ENCODE peak calls at places on chromosomes 6 and 20, in four cellular contexts. M is fibroblast of pulmonary artery, Z is BJ, C is body of pancreas. A is an unnamed sample.

GRCh38 chr20:45012682-45013302 is 46.5 kb downstream of the STK4 start:
- DNase-seq in M (peak; percentile 67), Z (no peak), C (no peak), A (peak; percentile 57)

GRCh38 chr6:25485820-25486559 is 166.0 kb upstream of the SCGN start:
- DNase-seq in M (peak; percentile 26), Z (no peak), C (peak; percentile 19), A (no peak)

GRCh38 chr20:41258489-41258888 is 59.0 kb downstream of the ZHX3 start:
- DNase-seq in M (no peak), Z (no peak), C (no peak), A (no peak)

GRCh38 chr6:142913511-142914047 is 31.4 kb downstream of the HIVEP2 start:
- DNase-seq in M (no peak), Z (no peak), C (peak; percentile 43), A (no peak)

GRCh38 chr6:138593100-138593877 is 94.0 kb upstream of the NHSL1 start:
- DNase-seq in M (peak; percentile 99), Z (peak; percentile 93), C (peak; percentile 68), A (peak; percentile 98)

GRCh38 chr20:346033-346639 is 775 bp upstream of the NRSN2 start:
- DNase-seq in M (no peak), Z (no peak), C (no peak), A (no peak)

GRCh38 chr20:8464368-8464767 is 332.3 kb downstream of the PLCB1 start:
- DNase-seq in M (no peak), Z (no peak), C (no peak), A (peak; percentile 45)

GRCh38 chr20:19662638-19662995 is 95.4 kb upstream of the RIN2 start:
- DNase-seq in M (no peak), Z (no peak), C (no peak), A (no peak)

GRCh38 chr20:8331740-8332412 is 199.8 kb downstream of the PLCB1 start:
- DNase-seq in M (peak; percentile 81), Z (peak; percentile 8), C (peak; percentile 49), A (peak; percentile 80)

GRCh38 chr20:46176744-46177378 is 58.7 kb downstream of the CD40 start:
- DNase-seq in M (no peak), Z (no peak), C (peak; percentile 37), A (no peak)

GRCh38 chr20:51042657-51043247 is 19.8 kb upstream of the KCNG1 start:
- DNase-seq in M (no peak), Z (no peak), C (no peak), A (no peak)
- TF ChIP-seq CTCF in M (peak; percentile 17), Z (peak; percentile 4), C (no peak), A (no peak)

GRCh38 chr20:58241766-58242465 is 13.5 kb upstream of the ANKRD60 start:
- DNase-seq in M (no peak), Z (no peak), C (no peak), A (no peak)

GRCh38 chr20:58236612-58237317 is 8.3 kb upstream of the ANKRD60 start:
- DNase-seq in M (peak; percentile 68), Z (no peak), C (peak; percentile 60), A (peak; percentile 47)

GRCh38 chr20:58238490-58238889 is 10.0 kb upstream of the ANKRD60 start:
- DNase-seq in M (no peak), Z (no peak), C (no peak), A (no peak)

GRCh38 chr20:58237318-58238182 is 9.1 kb upstream of the ANKRD60 start:
- DNase-seq in M (peak; percentile 40), Z (peak; percentile 26), C (no peak), A (peak; percentile 73)

GRCh38 chr20:58239216-58239615 is 10.8 kb upstream of the ANKRD60 start:
- DNase-seq in M (no peak), Z (no peak), C (no peak), A (peak; percentile 35)
- TF ChIP-seq CTCF in M (no peak), Z (no peak), C (no peak), A (no peak)

DNA sequence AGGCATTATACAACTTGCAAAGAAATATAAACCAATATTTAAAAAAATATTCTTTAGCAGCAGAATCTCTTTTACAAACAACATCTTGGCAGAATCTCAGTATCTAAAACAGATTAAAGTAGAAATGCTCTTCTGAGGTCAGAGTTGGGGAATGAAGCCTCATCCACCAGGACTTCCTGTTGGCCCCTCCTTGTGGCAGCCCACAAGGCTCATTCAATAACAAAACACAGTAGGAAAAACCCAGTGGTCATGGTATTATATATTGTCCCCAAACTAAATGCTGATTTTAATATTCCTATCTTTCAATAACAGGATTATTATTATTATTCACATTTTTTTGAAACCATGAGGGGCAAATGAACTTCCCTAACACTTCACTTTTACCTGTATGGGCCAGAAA is 368.6 kb downstream of the BTBD9 start:
- DNase-seq in M (no peak), Z (no peak), C (no peak), A (peak; percentile 56)
- TF ChIP-seq CTCF in M (no peak), Z (no peak), C (no peak), A (no peak)

GRCh38 chr20:9617940-9618339 is 103.5 kb downstream of the LAMP5 start:
- DNase-seq in M (peak; percentile 23), Z (no peak), C (peak; percentile 77), A (peak; percentile 22)
- TF ChIP-seq CTCF in M (no peak), Z (no peak), C (peak; percentile 93), A (peak; percentile 35)

A was measured in astrocyte.